ENCODE peak calls at places on chromosomes 13 and 19, in five cellular contexts. One of them, this sample, is unnamed.

GRCh38 chr19:29587518-29587986 is 18.5 kb upstream of the POP4 start:
- DNase-seq in retinal pigment epithelial cell: no peak
- DNase-seq in HFF-Myc: peak
- DNase-seq in PC-3: peak
- DNase-seq in tibial nerve: no peak
- DNase-seq in this sample: no peak

GRCh38 chr19:8446055-8446709 is 1.4 kb downstream of the HNRNPM start:
- DNase-seq in retinal pigment epithelial cell: no peak
- DNase-seq in HFF-Myc: no peak
- DNase-seq in PC-3: no peak
- DNase-seq in tibial nerve: no peak
- DNase-seq in this sample: no peak

GRCh38 chr13:73835138-73835721 is 299.0 kb downstream of the KLF12 start:
- DNase-seq in retinal pigment epithelial cell: peak
- DNase-seq in HFF-Myc: peak
- DNase-seq in PC-3: peak
- DNase-seq in tibial nerve: no peak
- DNase-seq in this sample: no peak

GRCh38 chr19:48961673-48962028 is 3.5 kb upstream of the FTL start:
- DNase-seq in retinal pigment epithelial cell: no peak
- DNase-seq in HFF-Myc: no peak
- DNase-seq in PC-3: no peak
- DNase-seq in tibial nerve: no peak
- DNase-seq in this sample: no peak

GRCh38 chr19:8259922-8260247 is 48.3 kb downstream of the CD320 start:
- DNase-seq in retinal pigment epithelial cell: no peak
- DNase-seq in HFF-Myc: no peak
- DNase-seq in PC-3: no peak
- DNase-seq in tibial nerve: no peak
- DNase-seq in this sample: no peak

GRCh38 chr19:19461306-19461670 is 54.1 kb downstream of the TSSK6 start:
- DNase-seq in retinal pigment epithelial cell: no peak
- DNase-seq in HFF-Myc: no peak
- DNase-seq in PC-3: no peak
- DNase-seq in tibial nerve: no peak
- DNase-seq in this sample: no peak

GRCh38 chr13:113842336-113843062 is 21.4 kb downstream of the GAS6 start:
- DNase-seq in retinal pigment epithelial cell: no peak
- DNase-seq in HFF-Myc: no peak
- DNase-seq in PC-3: no peak
- DNase-seq in tibial nerve: no peak
- DNase-seq in this sample: no peak

GRCh38 chr19:46394398-46394797 is 19.0 kb downstream of the CCDC8 start:
- DNase-seq in retinal pigment epithelial cell: no peak
- DNase-seq in HFF-Myc: no peak
- DNase-seq in PC-3: no peak
- DNase-seq in tibial nerve: no peak
- DNase-seq in this sample: no peak

GRCh38 chr13:34942732-34943674 is 933 bp downstream of the NBEA start:
- DNase-seq in retinal pigment epithelial cell: no peak
- DNase-seq in HFF-Myc: no peak
- DNase-seq in PC-3: peak
- DNase-seq in tibial nerve: no peak
- DNase-seq in this sample: no peak

GRCh38 chr19:4365341-4365740 is 22.0 kb downstream of the MPND start:
- DNase-seq in retinal pigment epithelial cell: no peak
- DNase-seq in HFF-Myc: no peak
- DNase-seq in PC-3: no peak
- DNase-seq in tibial nerve: no peak
- DNase-seq in this sample: no peak

GRCh38 chr13:111363121-111363520 is 42.7 kb downstream of the TEX29 start:
- DNase-seq in retinal pigment epithelial cell: no peak
- DNase-seq in HFF-Myc: no peak
- DNase-seq in PC-3: no peak
- DNase-seq in tibial nerve: no peak
- DNase-seq in this sample: no peak

GRCh38 chr19:6739884-6740588 is 556 bp downstream of the TRIP10 start:
- DNase-seq in retinal pigment epithelial cell: no peak
- DNase-seq in HFF-Myc: no peak
- DNase-seq in PC-3: no peak
- DNase-seq in tibial nerve: no peak
- DNase-seq in this sample: no peak

GRCh38 chr19:45059258-45059965 is 16.9 kb downstream of the ZNF296 start:
- DNase-seq in retinal pigment epithelial cell: no peak
- DNase-seq in HFF-Myc: peak
- DNase-seq in PC-3: peak
- DNase-seq in tibial nerve: peak
- DNase-seq in this sample: peak

GRCh38 chr13:105107781-105108180 is 1427.7 kb downstream of the EFNB2 start:
- DNase-seq in retinal pigment epithelial cell: no peak
- DNase-seq in HFF-Myc: no peak
- DNase-seq in PC-3: no peak
- DNase-seq in tibial nerve: no peak
- DNase-seq in this sample: no peak

GRCh38 chr13:95239293-95239692 is 62.0 kb downstream of the ABCC4 start:
- DNase-seq in retinal pigment epithelial cell: no peak
- DNase-seq in HFF-Myc: no peak
- DNase-seq in PC-3: no peak
- DNase-seq in tibial nerve: no peak
- DNase-seq in this sample: no peak

GRCh38 chr13:74243637-74244526 is 109.7 kb upstream of the KLF12 start:
- DNase-seq in retinal pigment epithelial cell: no peak
- DNase-seq in HFF-Myc: no peak
- DNase-seq in PC-3: peak
- DNase-seq in tibial nerve: no peak
- DNase-seq in this sample: no peak

GRCh38 chr19:11361771-11362731 is 6.8 kb downstream of the PLPPR2 start:
- DNase-seq in retinal pigment epithelial cell: no peak
- DNase-seq in HFF-Myc: no peak
- DNase-seq in PC-3: no peak
- DNase-seq in tibial nerve: no peak
- DNase-seq in this sample: no peak

GRCh38 chr19:11363881-11364280 is 8.6 kb downstream of the PLPPR2 start:
- DNase-seq in retinal pigment epithelial cell: no peak
- DNase-seq in HFF-Myc: no peak
- DNase-seq in PC-3: no peak
- DNase-seq in tibial nerve: no peak
- DNase-seq in this sample: no peak

GRCh38 chr19:11365557-11366117 is 8.8 kb upstream of the SWSAP1 start:
- DNase-seq in retinal pigment epithelial cell: no peak
- DNase-seq in HFF-Myc: no peak
- DNase-seq in PC-3: no peak
- DNase-seq in tibial nerve: no peak
- DNase-seq in this sample: no peak

GRCh38 chr19:11364935-11365334 is 9.5 kb upstream of the SWSAP1 start:
- DNase-seq in retinal pigment epithelial cell: no peak
- DNase-seq in HFF-Myc: no peak
- DNase-seq in PC-3: no peak
- DNase-seq in tibial nerve: no peak
- DNase-seq in this sample: no peak

GRCh38 chr19:11364296-11364904 is 9.2 kb downstream of the PLPPR2 start:
- DNase-seq in retinal pigment epithelial cell: no peak
- DNase-seq in HFF-Myc: no peak
- DNase-seq in PC-3: no peak
- DNase-seq in tibial nerve: no peak
- DNase-seq in this sample: no peak
- TF ChIP-seq CTCF in retinal pigment epithelial cell: no peak
- TF ChIP-seq CTCF in HFF-Myc: no peak
- TF ChIP-seq CTCF in PC-3: no peak
- TF ChIP-seq CTCF in tibial nerve: no peak
- TF ChIP-seq CTCF in this sample: no peak

DNA sequence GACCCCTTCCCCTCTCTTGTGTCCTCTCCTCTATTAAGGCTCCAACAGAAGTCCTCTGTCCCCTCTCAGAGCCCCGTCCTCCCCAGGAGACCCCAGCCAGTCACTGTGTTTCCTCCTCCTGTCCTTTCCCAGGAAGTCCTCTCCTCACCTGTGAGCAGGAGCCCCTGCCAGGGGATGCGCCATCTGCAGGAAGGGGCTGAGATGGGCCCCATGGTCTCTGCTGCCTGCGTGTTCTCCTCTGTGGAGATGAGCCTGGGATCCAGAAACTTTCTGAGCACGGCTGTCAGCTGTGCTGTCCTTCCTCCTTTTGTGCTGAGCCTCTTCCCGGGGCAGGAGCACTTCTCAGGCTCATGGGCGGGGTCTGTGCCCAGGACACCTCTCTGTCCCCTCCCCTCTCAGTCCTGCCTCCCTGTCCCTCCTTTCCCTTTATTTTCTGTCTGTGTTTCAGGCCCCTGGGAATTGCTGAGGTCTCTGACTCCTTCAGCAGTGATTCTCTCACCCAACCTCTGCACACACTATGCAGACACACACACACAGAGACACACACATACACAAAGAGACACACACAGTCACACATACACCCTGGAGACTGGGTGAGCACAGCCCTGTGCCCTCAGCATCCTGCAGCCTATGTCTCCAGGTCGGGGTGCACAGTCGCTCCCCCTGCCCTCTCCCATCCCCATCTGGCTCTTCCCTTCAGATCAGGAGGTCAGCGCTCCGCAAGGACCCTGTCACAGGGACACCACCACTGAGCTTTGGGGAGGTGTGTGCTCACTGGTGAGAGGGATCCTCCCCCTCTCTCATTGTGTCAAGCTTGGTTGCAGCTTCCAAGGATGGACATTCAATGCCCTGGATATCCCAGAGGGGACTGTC is at the start of gene CEACAM8:
- DNase-seq in retinal pigment epithelial cell: no peak
- DNase-seq in HFF-Myc: no peak
- DNase-seq in PC-3: no peak
- DNase-seq in tibial nerve: no peak
- DNase-seq in this sample: no peak
- TF ChIP-seq CTCF in retinal pigment epithelial cell: no peak
- TF ChIP-seq CTCF in HFF-Myc: no peak
- TF ChIP-seq CTCF in PC-3: peak
- TF ChIP-seq CTCF in tibial nerve: no peak
- TF ChIP-seq CTCF in this sample: no peak

GRCh38 chr13:33543631-33544030 is 258.1 kb upstream of the STARD13 start:
- DNase-seq in retinal pigment epithelial cell: no peak
- DNase-seq in HFF-Myc: no peak
- DNase-seq in PC-3: peak
- DNase-seq in tibial nerve: no peak
- DNase-seq in this sample: no peak

GRCh38 chr13:33542309-33543088 is 256.9 kb upstream of the STARD13 start:
- DNase-seq in retinal pigment epithelial cell: peak
- DNase-seq in HFF-Myc: peak
- DNase-seq in PC-3: peak
- DNase-seq in tibial nerve: peak
- DNase-seq in this sample: peak

GRCh38 chr13:33541962-33542308 is 256.4 kb upstream of the STARD13 start:
- DNase-seq in retinal pigment epithelial cell: no peak
- DNase-seq in HFF-Myc: no peak
- DNase-seq in PC-3: no peak
- DNase-seq in tibial nerve: no peak
- DNase-seq in this sample: no peak

GRCh38 chr13:33544308-33544707 is 258.8 kb upstream of the STARD13 start:
- DNase-seq in retinal pigment epithelial cell: no peak
- DNase-seq in HFF-Myc: no peak
- DNase-seq in PC-3: no peak
- DNase-seq in tibial nerve: no peak
- DNase-seq in this sample: no peak

GRCh38 chr13:33543089-33543459 is 257.5 kb upstream of the STARD13 start:
- DNase-seq in retinal pigment epithelial cell: peak
- DNase-seq in HFF-Myc: no peak
- DNase-seq in PC-3: no peak
- DNase-seq in tibial nerve: no peak
- DNase-seq in this sample: no peak
- TF ChIP-seq CTCF in retinal pigment epithelial cell: no peak
- TF ChIP-seq CTCF in HFF-Myc: no peak
- TF ChIP-seq CTCF in PC-3: no peak
- TF ChIP-seq CTCF in tibial nerve: no peak
- TF ChIP-seq CTCF in this sample: no peak

DNA sequence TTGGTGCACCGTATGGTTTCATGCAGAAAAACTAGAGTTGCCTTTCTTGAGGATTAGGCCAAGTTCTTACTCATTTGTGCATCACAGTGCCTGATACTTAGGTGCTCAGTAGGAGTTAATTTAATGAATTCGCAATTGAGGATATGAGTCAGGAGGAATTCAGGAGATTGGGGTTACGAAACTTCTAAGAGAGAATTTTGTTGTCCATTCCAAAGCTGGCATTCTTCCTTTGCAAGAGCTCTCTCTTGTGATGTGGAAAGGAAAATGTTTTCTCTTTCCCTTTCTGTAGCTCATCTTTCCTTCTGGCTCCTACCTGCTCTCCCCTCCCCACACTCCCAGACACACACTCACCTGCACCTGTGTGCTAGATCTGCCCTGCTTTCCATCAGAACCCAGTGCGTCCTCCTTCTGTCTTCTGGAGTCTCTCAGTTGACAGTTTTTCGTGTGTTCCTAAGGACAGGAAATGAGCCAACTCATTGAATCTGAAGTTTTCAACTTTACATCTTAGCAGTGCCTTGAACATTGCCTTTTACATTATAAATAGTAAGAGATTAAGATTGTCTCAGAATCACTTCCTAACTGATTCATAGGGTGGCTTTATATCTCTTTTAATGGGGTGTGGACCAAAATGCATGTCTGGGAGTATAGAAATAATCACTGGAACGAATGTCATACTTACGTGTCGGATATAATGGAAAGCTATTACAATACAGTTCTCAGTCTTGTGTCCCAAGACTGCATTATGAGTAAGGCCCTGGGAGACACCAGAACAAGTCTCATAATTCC is 19.7 kb upstream of the ERCC5 start:
- DNase-seq in retinal pigment epithelial cell: peak
- DNase-seq in HFF-Myc: peak
- DNase-seq in PC-3: peak
- DNase-seq in tibial nerve: no peak
- DNase-seq in this sample: no peak
- TF ChIP-seq CTCF in retinal pigment epithelial cell: no peak
- TF ChIP-seq CTCF in HFF-Myc: no peak
- TF ChIP-seq CTCF in PC-3: no peak
- TF ChIP-seq CTCF in tibial nerve: no peak
- TF ChIP-seq CTCF in this sample: no peak

GRCh38 chr19:13151605-13152355 is 1.6 kb downstream of the IER2 start:
- DNase-seq in retinal pigment epithelial cell: peak
- DNase-seq in HFF-Myc: no peak
- DNase-seq in PC-3: peak
- DNase-seq in tibial nerve: peak
- DNase-seq in this sample: peak
- TF ChIP-seq CTCF in retinal pigment epithelial cell: peak
- TF ChIP-seq CTCF in HFF-Myc: no peak
- TF ChIP-seq CTCF in PC-3: peak
- TF ChIP-seq CTCF in tibial nerve: peak
- TF ChIP-seq CTCF in this sample: no peak

GRCh38 chr19:55116232-55117062 is 990 bp downstream of the PPP1R12C start:
- DNase-seq in retinal pigment epithelial cell: no peak
- DNase-seq in HFF-Myc: no peak
- DNase-seq in PC-3: peak
- DNase-seq in tibial nerve: no peak
- DNase-seq in this sample: no peak
- TF ChIP-seq CTCF in retinal pigment epithelial cell: peak
- TF ChIP-seq CTCF in HFF-Myc: no peak
- TF ChIP-seq CTCF in PC-3: no peak
- TF ChIP-seq CTCF in tibial nerve: no peak
- TF ChIP-seq CTCF in this sample: no peak